ENCODE peak calls at places on chromosomes 1 and 21, in six cellular contexts. M is T1000; R is LoVo; H is activated CD8-positive, alpha-beta memory T cell treated with anti-CD3 and anti-CD28 coated beads, Interleukin-2, amount 50 U/mL, for 4 hours; A is amniotic stem cell; V is chondrocyte. F is an unnamed sample.

GRCh38 chr1:226144045-226144444 is 42.5 kb downstream of the ACBD3 start:
- DNase-seq in M (no peak), R (no peak), H (no peak), A (no peak), V (no peak), F (no peak)

GRCh38 chr1:55696181-55696580 is 481.0 kb upstream of the USP24 start:
- DNase-seq in M (peak), R (no peak), H (no peak), A (peak), V (no peak), F (no peak)

GRCh38 chr1:87224209-87224608 is 104.5 kb upstream of the LMO4 start:
- DNase-seq in M (peak), R (no peak), H (no peak), A (peak), V (no peak), F (no peak)

GRCh38 chr1:119003413-119004128 is 15.4 kb upstream of the TBX15 start:
- DNase-seq in M (no peak), R (no peak), H (no peak), A (no peak), V (no peak), F (no peak)

GRCh38 chr1:172993640-172994039 is 57.1 kb downstream of the TNFSF18 start:
- DNase-seq in M (no peak), R (no peak), H (no peak), A (no peak), V (no peak), F (no peak)

GRCh38 chr1:22683547-22683946 is 27.1 kb upstream of the EPHB2 start:
- DNase-seq in M (no peak), R (no peak), H (no peak), A (no peak), V (no peak), F (no peak)

GRCh38 chr1:101302831-101303511 is 66.2 kb downstream of the S1PR1 start:
- DNase-seq in M (no peak), R (no peak), H (no peak), A (no peak), V (no peak), F (no peak)

GRCh38 chr1:204627436-204627835 is 58.1 kb downstream of the LRRN2 start:
- DNase-seq in M (no peak), R (no peak), H (no peak), A (no peak), V (no peak), F (no peak)

GRCh38 chr21:25485914-25486313 is 121.4 kb downstream of the MRPL39 start:
- DNase-seq in M (no peak), R (no peak), H (no peak), A (no peak), V (no peak), F (no peak)

GRCh38 chr1:212514782-212515181 is 82.1 kb downstream of the NENF start:
- DNase-seq in M (no peak), R (no peak), H (no peak), A (no peak), V (no peak), F (no peak)

GRCh38 chr1:154456631-154457030 is 45.4 kb upstream of the TDRD10 start:
- DNase-seq in M (no peak), R (no peak), H (no peak), A (no peak), V (peak), F (peak)

GRCh38 chr1:242208021-242208420 is 209.1 kb upstream of the MAP1LC3C start:
- DNase-seq in M (no peak), R (no peak), H (no peak), A (no peak), V (no peak), F (no peak)

GRCh38 chr1:156435551-156436318 is 64.8 kb downstream of the MEF2D start:
- DNase-seq in M (no peak), R (no peak), H (no peak), A (no peak), V (no peak), F (no peak)

GRCh38 chr1:228083871-228084278 is 1.4 kb downstream of the ARF1 start:
- DNase-seq in M (no peak), R (no peak), H (no peak), A (no peak), V (no peak), F (peak)

GRCh38 chr1:54989473-54989872 is 9.0 kb downstream of the TMEM61 start:
- DNase-seq in M (no peak), R (no peak), H (no peak), A (no peak), V (no peak), F (no peak)